ENCODE peak calls at places on chromosome 22, in eight cellular contexts. K, T, I, A, B, M, Z and N are unnamed samples.
A peak's percentile ranks its signal among the peaks of the same experiment; 100 is the strongest.

GRCh38 chr22:40107244-40107643 is 70.5 kb upstream of the TNRC6B start:
- DNase-seq in Z (no peak), A (no peak), T (no peak), B (no peak), I (peak; percentile 18), M (no peak), K (no peak), N (no peak)

GRCh38 chr22:39946571-39947407 is 13.4 kb upstream of the TMA7B start:
- DNase-seq in K (no peak), B (no peak), A (no peak), I (no peak), M (no peak), T (peak; percentile 62), Z (no peak), N (no peak)

GRCh38 chr22:27662359-27663030 is 139.1 kb downstream of the MN1 start:
- DNase-seq in M (peak; percentile 92), I (no peak), Z (peak; percentile 46), T (peak; percentile 46), A (no peak), B (no peak), K (no peak), N (no peak)

GRCh38 chr22:40176921-40177737 is 596 bp upstream of the TNRC6B start:
- DNase-seq in K (peak; percentile 71), B (peak; percentile 73), I (peak; percentile 77), A (peak; percentile 68), T (peak; percentile 78), M (peak; percentile 59), Z (peak; percentile 77), N (peak; percentile 44)

GRCh38 chr22:39317084-39317755 is 2.2 kb downstream of the RPL3 start:
- DNase-seq in M (peak; percentile 39), B (no peak), Z (no peak), I (peak; percentile 50), T (no peak), K (no peak), A (peak; percentile 22), N (no peak)

GRCh38 chr22:50627914-50628542 is at the start of gene ARSA:
- DNase-seq in Z (peak; percentile 81), I (peak; percentile 86), A (peak; percentile 89), T (peak; percentile 87), K (peak; percentile 81), B (peak; percentile 95), M (peak; percentile 88), N (peak; percentile 77)

GRCh38 chr22:19769393-19769715 is 8.8 kb downstream of the TBX1 start:
- DNase-seq in A (no peak), Z (no peak), B (no peak), T (no peak), I (no peak), K (no peak), M (no peak), N (no peak)

GRCh38 chr22:50399751-50400331 is 56.7 kb downstream of the PPP6R2 start:
- DNase-seq in T (peak; percentile 51), I (peak; percentile 32), Z (peak; percentile 41), A (peak; percentile 24), M (peak; percentile 66), B (peak; percentile 75), K (no peak), N (no peak)

GRCh38 chr22:45709866-45710265 is 38.2 kb downstream of the ATXN10 start:
- DNase-seq in I (peak; percentile 78), Z (no peak), T (no peak), M (no peak), K (peak; percentile 82), A (peak; percentile 50), B (no peak), N (no peak)

GRCh38 chr22:29719894-29720645 is at the start of gene CABP7:
- DNase-seq in T (no peak), B (peak; percentile 70), Z (no peak), M (no peak), K (no peak), I (no peak), A (no peak), N (no peak)
- H3K4me3 ChIP-seq in T (no peak within 1 kb of the TSS), B (peak within 1 kb of the TSS; percentile 39), Z (no peak within 1 kb of the TSS), M (no peak within 1 kb of the TSS), K (no peak within 1 kb of the TSS), I (no peak within 1 kb of the TSS), A (no peak within 1 kb of the TSS), N (no peak within 1 kb of the TSS)

GRCh38 chr22:48523761-48524160 is 1303.9 kb downstream of the BRD1 start:
- DNase-seq in I (no peak), B (no peak), T (no peak), A (no peak), Z (no peak), K (no peak), M (no peak), N (no peak)
- H3K9me3 ChIP-seq in I (no peaks in the 10 kb centered on the region), B (no peaks in the 10 kb centered on the region), T (no peaks in the 10 kb centered on the region), A (no peaks in the 10 kb centered on the region), Z (no peaks in the 10 kb centered on the region), K (peaks cover 77% of the 10 kb centered on the region), M (no peaks in the 10 kb centered on the region), N (no peaks in the 10 kb centered on the region)

DNA sequence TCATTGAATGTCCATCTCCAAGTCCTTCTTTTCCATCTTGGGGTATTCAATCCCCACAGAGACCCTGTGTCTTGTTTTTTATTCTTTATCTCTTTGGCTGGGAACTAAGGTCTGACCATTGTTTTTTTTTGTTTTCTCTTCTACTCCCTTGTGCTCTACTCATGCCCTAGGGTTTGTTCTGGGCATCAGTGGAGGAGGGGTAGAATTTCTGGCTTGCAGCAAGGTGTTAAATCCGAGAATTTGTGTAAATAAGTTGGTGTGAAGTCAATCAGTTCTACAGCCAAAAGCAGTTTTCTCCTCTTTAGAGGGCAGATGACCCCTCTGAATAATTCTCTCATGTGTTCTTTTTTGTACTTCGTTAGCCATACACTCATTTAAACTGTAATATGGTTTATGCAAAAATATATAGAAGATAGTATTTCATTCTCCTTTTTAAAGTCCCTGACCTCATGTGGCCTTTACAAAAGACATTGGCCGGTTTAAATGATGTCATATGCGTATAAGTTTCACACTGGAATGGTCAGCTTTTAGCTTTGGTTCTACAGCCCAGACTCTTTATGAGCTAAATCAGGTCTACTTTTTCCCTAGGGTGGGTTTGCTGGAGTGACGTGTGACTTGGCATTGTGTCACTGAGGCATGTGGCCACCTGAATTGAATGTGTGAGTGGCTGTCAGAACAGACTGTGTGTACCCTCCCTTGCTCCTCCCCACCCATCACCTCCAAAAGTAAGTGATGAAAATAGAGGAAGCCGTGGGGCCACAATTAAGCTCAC is 10.9 kb downstream of the CECR2 start:
- DNase-seq in I (no peak), Z (no peak), K (no peak), M (no peak), B (peak; percentile 41), T (no peak), A (no peak), N (no peak)
- H3K4me3 ChIP-seq in I (no peak overlapping the region), Z (no peak overlapping the region), K (no peak overlapping the region), M (no peak overlapping the region), B (peak overlapping the region; percentile 35), T (no peak overlapping the region), A (no peak overlapping the region), N (no peak overlapping the region)

GRCh38 chr22:47398921-47399790 is 636.7 kb downstream of the TBC1D22A start:
- DNase-seq in T (no peak), A (no peak), K (no peak), M (no peak), Z (no peak), B (no peak), I (no peak), N (no peak)

GRCh38 chr22:47398491-47398890 is 636.0 kb downstream of the TBC1D22A start:
- DNase-seq in B (no peak), I (no peak), A (no peak), M (no peak), Z (no peak), K (no peak), T (no peak), N (no peak)

GRCh38 chr22:47396515-47396914 is 634.1 kb downstream of the TBC1D22A start:
- DNase-seq in B (no peak), M (no peak), I (no peak), K (no peak), A (no peak), T (no peak), Z (no peak), N (no peak)

GRCh38 chr22:47396105-47396504 is 633.7 kb downstream of the TBC1D22A start:
- DNase-seq in A (no peak), Z (no peak), I (no peak), K (no peak), B (no peak), T (no peak), M (no peak), N (no peak)

DNA sequence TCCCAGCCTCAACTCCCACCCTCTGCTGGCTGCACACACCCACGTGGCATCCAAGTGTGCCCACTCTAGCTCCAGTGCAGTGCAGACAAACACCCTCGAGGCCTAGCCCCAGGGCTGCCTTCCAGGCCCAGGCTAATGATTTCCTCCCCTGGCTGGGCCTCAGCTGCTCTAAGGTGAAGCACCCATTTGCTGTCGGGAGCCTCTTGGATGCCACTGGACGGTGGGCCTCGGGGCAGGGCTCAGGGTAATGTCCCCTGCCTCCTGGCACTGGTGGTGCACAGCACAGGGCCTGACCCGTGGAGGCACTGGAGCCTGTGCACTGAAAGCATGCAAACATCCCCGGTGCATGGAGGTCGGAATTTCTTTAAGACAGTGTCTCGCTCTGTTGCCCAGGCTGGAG is 635.2 kb downstream of the TBC1D22A start:
- DNase-seq in Z (no peak), M (no peak), A (no peak), I (no peak), K (no peak), T (no peak), B (no peak), N (no peak)
- H3K9me3 ChIP-seq in Z (no peaks in the 10 kb centered on the region), M (no peaks in the 10 kb centered on the region), A (no peaks in the 10 kb centered on the region), I (no peaks in the 10 kb centered on the region), K (peaks cover 30% of the 10 kb centered on the region), T (no peaks in the 10 kb centered on the region), B (no peaks in the 10 kb centered on the region), N (no peaks in the 10 kb centered on the region)

GRCh38 chr22:41401781-41402648 is 20.3 kb downstream of the TEF start:
- DNase-seq in Z (peak; percentile 83), B (peak; percentile 37), A (peak; percentile 70), K (peak; percentile 79), T (peak; percentile 95), M (peak; percentile 91), I (peak; percentile 12), N (no peak)

GRCh38 chr22:41398921-41399320 is 17.2 kb downstream of the TEF start:
- DNase-seq in Z (no peak), M (no peak), T (no peak), A (no peak), I (no peak), B (no peak), K (no peak), N (no peak)

GRCh38 chr22:41407433-41407832 is 25.7 kb downstream of the TEF start:
- DNase-seq in I (no peak), K (no peak), B (no peak), A (no peak), Z (no peak), M (no peak), T (no peak), N (no peak)

GRCh38 chr22:41405588-41405987 is 23.8 kb downstream of the TEF start:
- DNase-seq in M (no peak), B (no peak), I (no peak), A (no peak), Z (no peak), T (no peak), K (no peak), N (no peak)

GRCh38 chr22:41403532-41404318 is 22.0 kb downstream of the TEF start:
- DNase-seq in I (peak; percentile 86), B (peak; percentile 92), M (peak; percentile 98), T (peak; percentile 99), Z (peak; percentile 87), K (peak; percentile 78), A (peak; percentile 99), N (peak; percentile 83)
- H3K4me3 ChIP-seq in I (no peak overlapping the region), B (no peak overlapping the region), M (no peak overlapping the region), T (no peak overlapping the region), Z (no peak overlapping the region), K (no peak overlapping the region), A (no peak overlapping the region), N (no peak overlapping the region)

GRCh38 chr22:22996511-22997261 is 73.6 kb upstream of the GNAZ start:
- DNase-seq in B (no peak), Z (no peak), K (no peak), I (no peak), M (no peak), A (no peak), T (no peak), N (no peak)
- H3K9me3 ChIP-seq in B (peaks cover 4% of the 10 kb centered on the region), Z (peaks cover 7% of the 10 kb centered on the region), K (peaks cover 2% of the 10 kb centered on the region), I (peaks cover 19% of the 10 kb centered on the region), M (peaks cover 21% of the 10 kb centered on the region), A (peaks cover 11% of the 10 kb centered on the region), T (no peaks in the 10 kb centered on the region), N (no peaks in the 10 kb centered on the region)